ENCODE peak calls at places on chromosomes 16 and 17, in seven cellular contexts. A is fibroblast of the aortic adventitia; U is activated CD8-positive, alpha-beta memory T cell treated with anti-CD3 and anti-CD28 coated beads for 24 hours; P is astrocyte of the spinal cord; M is left colon; W is NCI-H446 treated with DMSO at 0.1 percent for 48 hours; D is cerebellar nuclear complex. E is an unnamed sample.

GRCh38 chr17:78986048-78986648 is 6.4 kb upstream of the LGALS3BP start:
- DNase-seq in D (no peak), A (peak; percentile 70), U (no peak), P (peak; percentile 47), W (no peak), M (peak; percentile 62), E (peak; percentile 76)

GRCh38 chr17:64328036-64328874 is 62.4 kb downstream of the PECAM1 start:
- DNase-seq in W (no peak), D (no peak), A (no peak), M (no peak), U (no peak), P (no peak), E (no peak)

GRCh38 chr16:88356124-88356726 is 26.5 kb upstream of the ZNF469 start:
- DNase-seq in P (no peak), D (no peak), M (no peak), A (no peak), U (no peak), W (no peak), E (no peak)

GRCh38 chr17:82110298-82110697 is 12.3 kb upstream of the FASN start:
- DNase-seq in D (no peak), U (no peak), P (no peak), W (no peak), M (no peak), A (no peak), E (no peak)

GRCh38 chr17:17768415-17769088 is 68.2 kb downstream of the SREBF1 start:
- DNase-seq in D (no peak), W (no peak), M (no peak), A (no peak), U (no peak), P (no peak), E (no peak)

GRCh38 chr16:58665200-58665599 is 19.4 kb downstream of the SLC38A7 start:
- DNase-seq in P (no peak), A (no peak), W (no peak), M (no peak), D (no peak), U (no peak), E (no peak)

GRCh38 chr16:80938035-80938927 is 68.4 kb downstream of the CMC2 start:
- DNase-seq in D (no peak), M (no peak), W (no peak), P (peak; percentile 98), A (peak; percentile 100), U (no peak), E (peak; percentile 92)

GRCh38 chr16:56547120-56547948 is 17.5 kb upstream of the MT4 start:
- DNase-seq in A (peak; percentile 23), U (no peak), W (no peak), P (peak; percentile 33), D (no peak), M (no peak), E (peak; percentile 72)

GRCh38 chr17:1989135-1989534 is 36.0 kb downstream of the RTN4RL1 start:
- DNase-seq in M (no peak), A (peak; percentile 94), W (no peak), P (peak; percentile 68), U (no peak), D (no peak), E (peak; percentile 49)

GRCh38 chr17:27849474-27850185 is 43.5 kb downstream of the LYRM9 start:
- DNase-seq in P (no peak), A (no peak), W (no peak), M (no peak), D (no peak), U (no peak), E (no peak)

GRCh38 chr17:82267575-82268379 is 5.7 kb downstream of the CSNK1D start:
- DNase-seq in P (peak; percentile 95), M (peak; percentile 96), A (peak; percentile 94), W (peak; percentile 42), U (peak; percentile 75), D (no peak), E (peak; percentile 97)

GRCh38 chr16:46687486-46687885 is 1.5 kb downstream of the VPS35 start:
- DNase-seq in D (no peak), A (no peak), W (no peak), M (no peak), U (no peak), P (no peak), E (no peak)

GRCh38 chr17:79615926-79616325 is 5.1 kb upstream of the RBFOX3 start:
- DNase-seq in U (no peak), D (no peak), A (no peak), P (no peak), W (no peak), M (no peak), E (no peak)

GRCh38 chr16:67024384-67024896 is 4.5 kb upstream of the CBFB start:
- DNase-seq in U (peak; percentile 33), M (no peak), A (no peak), W (no peak), D (no peak), P (no peak), E (no peak)

GRCh38 chr17:82647593-82648164 is 565 bp downstream of the WDR45B start:
- DNase-seq in P (no peak), W (no peak), U (peak; percentile 75), M (no peak), A (no peak), D (no peak), E (peak; percentile 26)

GRCh38 chr16:4966736-4967453 is 8.8 kb downstream of the SEC14L5 start:
- DNase-seq in W (no peak), U (no peak), D (no peak), M (no peak), P (no peak), A (no peak), E (no peak)

GRCh38 chr17:8223356-8224063 is 13.1 kb upstream of the AURKB start:
- DNase-seq in A (no peak), U (peak; percentile 84), M (peak; percentile 78), W (no peak), D (no peak), P (peak; percentile 41), E (peak; percentile 50)

GRCh38 chr16:10599626-10600025 is 19.2 kb upstream of the EMP2 start:
- DNase-seq in W (no peak), A (no peak), U (no peak), P (no peak), M (peak; percentile 22), D (no peak), E (no peak)

GRCh38 chr17:67378444-67379250 is 1.6 kb downstream of the PITPNC1 start:
- DNase-seq in P (peak; percentile 78), A (peak; percentile 84), W (peak; percentile 15), M (peak; percentile 55), D (no peak), U (peak; percentile 92), E (peak; percentile 76)

GRCh38 chr17:57755479-57756070 is 10.5 kb upstream of the CCDC182 start:
- DNase-seq in D (no peak), P (no peak), A (no peak), U (no peak), W (no peak), M (no peak), E (no peak)